ENCODE peak calls at places on chromosomes 13 and 19, in four cellular contexts. M, H, F and X are unnamed samples.

GRCh38 chr13:85441364-85441763 is 357.9 kb downstream of the SLITRK6 start:
- DNase-seq in M (no peak), H (no peak), F (no peak), X (no peak)

GRCh38 chr19:43651758-43652545 is 12.3 kb upstream of the CADM4 start:
- DNase-seq in M (peak; percentile 75), H (peak; percentile 66), F (no peak), X (peak; percentile 74)

GRCh38 chr13:59112375-59112774 is 1051.4 kb downstream of the DIAPH3 start:
- DNase-seq in M (no peak), H (no peak), F (no peak), X (no peak)

GRCh38 chr13:41352935-41353801 is 42.1 kb downstream of the NAA16 start:
- DNase-seq in M (peak; percentile 35), H (peak; percentile 19), F (peak; percentile 30), X (no peak)

GRCh38 chr13:27607125-27607524 is 13.2 kb downstream of the LNX2 start:
- DNase-seq in M (peak; percentile 50), H (no peak), F (no peak), X (no peak)

GRCh38 chr13:59651479-59651878 is 512.2 kb downstream of the DIAPH3 start:
- DNase-seq in M (no peak), H (no peak), F (no peak), X (no peak)

GRCh38 chr13:71525004-71525403 is 342.0 kb downstream of the DACH1 start:
- DNase-seq in M (no peak), H (no peak), F (no peak), X (no peak)

GRCh38 chr13:58950911-58951310 is 1212.8 kb downstream of the DIAPH3 start:
- DNase-seq in M (no peak), H (no peak), F (no peak), X (no peak)

GRCh38 chr13:103022328-103022727 is 43.9 kb downstream of the SLC10A2 start:
- DNase-seq in M (no peak), H (no peak), F (no peak), X (no peak)

GRCh38 chr13:99796175-99796819 is 175.3 kb downstream of the ZIC5 start:
- DNase-seq in M (peak; percentile 29), H (peak; percentile 39), F (no peak), X (peak; percentile 72)

GRCh38 chr19:43624933-43625332 is 5.5 kb upstream of the ZNF428 start:
- DNase-seq in M (no peak), H (peak; percentile 88), F (no peak), X (peak; percentile 98)

GRCh38 chr13:95641961-95642621 is 2.4 kb downstream of the DZIP1 start:
- DNase-seq in M (peak; percentile 44), H (no peak), F (no peak), X (peak; percentile 77)

GRCh38 chr19:14198384-14199376 is 7.3 kb downstream of the ADGRL1 start:
- DNase-seq in M (peak; percentile 13), H (no peak), F (no peak), X (peak; percentile 33)

GRCh38 chr19:23345838-23346237 is 49.4 kb downstream of the ZNF91 start:
- DNase-seq in M (no peak), H (peak; percentile 9), F (no peak), X (peak; percentile 65)

GRCh38 chr13:101473458-101473857 is 21.0 kb downstream of the ITGBL1 start:
- DNase-seq in M (no peak), H (no peak), F (no peak), X (no peak)

GRCh38 chr19:6740589-6741348 is 1.3 kb downstream of the TRIP10 start:
- DNase-seq in M (no peak), H (peak; percentile 54), F (no peak), X (peak; percentile 75)

GRCh38 chr13:70668983-70669382 is 560.7 kb upstream of the KLHL1 start:
- DNase-seq in M (peak; percentile 12), H (no peak), F (no peak), X (no peak)

GRCh38 chr13:50198508-50198907 is 183.3 kb downstream of the KCNRG start:
- DNase-seq in M (no peak), H (no peak), F (no peak), X (no peak)

GRCh38 chr19:30678168-30678567 is 306.0 kb downstream of the ZNF536 start:
- DNase-seq in M (no peak), H (no peak), F (no peak), X (no peak)

GRCh38 chr19:18762125-18763023 is 28.7 kb downstream of the COMP start:
- DNase-seq in M (peak; percentile 63), H (no peak), F (no peak), X (peak; percentile 38)

GRCh38 chr13:77779461-77780272 is 82.2 kb downstream of the SLAIN1 start:
- DNase-seq in M (peak; percentile 26), H (no peak), F (peak; percentile 24), X (no peak)

GRCh38 chr13:44371421-44371820 is 2.2 kb upstream of the SERP2 start:
- DNase-seq in M (no peak), H (no peak), F (no peak), X (no peak)

GRCh38 chr13:34189946-34190345 is 372.0 kb downstream of the RFC3 start:
- DNase-seq in M (no peak), H (no peak), F (no peak), X (no peak)

GRCh38 chr13:106151056-106151699 is 384.3 kb downstream of the EFNB2 start:
- DNase-seq in M (no peak), H (no peak), F (no peak), X (no peak)

GRCh38 chr19:5113633-5114586 is 145.0 kb downstream of the KDM4B start:
- DNase-seq in M (no peak), H (no peak), F (no peak), X (no peak)

GRCh38 chr13:57136093-57136492 is 4.6 kb upstream of the PRR20A start:
- DNase-seq in M (no peak), H (no peak), F (no peak), X (no peak)

GRCh38 chr13:112849500-112849899 is 119.5 kb upstream of the MCF2L start:
- DNase-seq in M (peak; percentile 26), H (no peak), F (no peak), X (no peak)

GRCh38 chr19:57103573-57104277 is 16.1 kb upstream of the USP29 start:
- DNase-seq in M (peak; percentile 47), H (peak; percentile 54), F (peak; percentile 15), X (peak; percentile 63)

GRCh38 chr19:4345656-4346383 is 2.5 kb downstream of the MPND start:
- DNase-seq in M (no peak), H (no peak), F (no peak), X (no peak)

GRCh38 chr13:85241045-85241444 is 558.2 kb downstream of the SLITRK6 start:
- DNase-seq in M (no peak), H (no peak), F (no peak), X (no peak)

GRCh38 chr19:34480971-34481821 is at the start of gene WTIP:
- DNase-seq in M (peak; percentile 62), H (no peak), F (no peak), X (peak; percentile 87)

GRCh38 chr13:52848455-52849190 is at the start of gene PCDH8:
- DNase-seq in M (no peak), H (no peak), F (no peak), X (peak; percentile 93)

DNA sequence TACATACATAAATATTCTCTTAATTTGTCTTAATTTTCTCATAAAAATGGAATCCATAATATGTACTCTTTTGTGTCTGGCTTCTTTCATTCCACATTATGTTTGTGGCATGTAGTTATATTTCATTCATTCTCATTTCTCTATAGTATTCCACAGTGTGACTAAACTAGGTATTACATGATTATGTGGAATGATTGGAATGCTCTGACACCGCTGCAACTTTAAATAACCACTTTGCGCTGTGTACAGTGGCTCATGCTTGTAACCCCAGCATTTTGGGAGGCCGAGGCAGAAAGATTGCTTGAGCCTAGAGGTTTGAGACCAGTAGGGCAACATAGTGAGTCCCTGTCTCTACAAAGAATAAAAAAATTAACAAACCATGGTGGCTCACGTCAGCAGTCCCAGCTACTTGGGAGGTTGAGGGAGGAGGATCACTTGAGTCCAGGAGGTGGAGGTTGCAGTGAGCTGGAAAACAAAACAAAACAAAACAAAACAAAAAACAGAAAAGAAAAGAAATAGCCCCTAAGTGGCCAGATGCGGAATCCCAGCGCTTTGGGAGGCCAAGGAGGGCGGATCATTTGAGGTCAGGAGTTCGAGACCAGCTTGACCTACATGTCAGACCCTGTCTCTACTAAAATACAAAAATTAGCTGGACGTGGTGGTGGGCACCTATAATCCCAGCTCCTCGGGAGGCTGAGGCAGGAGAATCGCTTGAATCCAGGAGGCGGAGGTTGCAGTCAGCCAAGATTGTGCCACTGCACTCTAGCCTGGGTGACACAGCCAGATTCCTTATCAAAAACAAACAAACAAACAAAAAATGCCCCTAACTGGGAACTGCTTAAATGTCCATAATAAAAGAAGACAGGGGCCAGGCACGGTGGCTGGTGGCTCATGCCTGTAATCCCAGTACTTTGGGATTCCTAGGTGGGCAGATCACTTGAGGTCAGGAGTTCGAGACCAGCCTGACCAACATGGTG is 8.0 kb upstream of the SAE1 start:
- DNase-seq in M (peak; percentile 58), H (no peak), F (no peak), X (no peak)
- TF ChIP-seq CREM in M (no peak), H (no peak), F (no peak), X (no peak)

GRCh38 chr19:28169168-28169862 is 1043.6 kb downstream of the UQCRFS1 start:
- DNase-seq in M (no peak), H (no peak), F (no peak), X (peak; percentile 32)
- TF ChIP-seq CREM in M (no peak), H (no peak), F (no peak), X (no peak)

GRCh38 chr13:110345701-110346100 is 38.6 kb downstream of the COL4A2 start:
- DNase-seq in M (no peak), H (no peak), F (no peak), X (no peak)

GRCh38 chr13:110345266-110345665 is 38.2 kb downstream of the COL4A2 start:
- DNase-seq in M (no peak), H (no peak), F (no peak), X (no peak)

GRCh38 chr13:110347088-110347487 is 40.0 kb downstream of the COL4A2 start:
- DNase-seq in M (no peak), H (no peak), F (no peak), X (no peak)

GRCh38 chr13:110347535-110348308 is 40.6 kb downstream of the COL4A2 start:
- DNase-seq in M (peak; percentile 7), H (no peak), F (no peak), X (no peak)

DNA sequence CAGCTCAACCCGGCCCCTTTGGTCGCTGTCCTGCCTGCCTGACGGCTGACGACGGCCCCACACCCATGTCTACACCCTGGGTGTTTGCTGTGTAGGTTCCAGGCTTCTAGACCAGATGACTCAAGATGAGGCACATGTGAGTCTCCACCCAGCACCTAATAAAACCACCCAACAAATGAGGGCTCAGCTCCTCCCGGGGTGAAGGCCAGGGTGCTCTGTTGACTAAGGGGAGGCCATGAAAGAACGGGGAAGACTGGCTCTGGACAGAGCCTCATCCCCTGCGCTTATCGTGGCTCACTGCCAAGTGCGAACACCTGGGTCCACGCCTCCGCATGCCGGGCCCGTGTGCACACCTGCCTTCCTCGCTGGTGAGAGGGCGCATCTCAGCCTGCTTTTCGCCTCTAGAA is 39.6 kb downstream of the COL4A2 start:
- DNase-seq in M (no peak), H (no peak), F (no peak), X (no peak)
- TF ChIP-seq CREM in M (no peak), H (no peak), F (no peak), X (no peak)

GRCh38 chr19:38429811-38430156 is 3.7 kb upstream of the RYR1 start:
- DNase-seq in M (no peak), H (no peak), F (no peak), X (no peak)

GRCh38 chr19:38430931-38431330 is 2.6 kb upstream of the RYR1 start:
- DNase-seq in M (no peak), H (no peak), F (no peak), X (no peak)

GRCh38 chr19:38434549-38435051 is 1.1 kb downstream of the RYR1 start:
- DNase-seq in M (no peak), H (peak; percentile 71), F (no peak), X (peak; percentile 94)

GRCh38 chr19:38437295-38437694 is 3.8 kb downstream of the RYR1 start:
- DNase-seq in M (no peak), H (no peak), F (no peak), X (no peak)

GRCh38 chr19:38433268-38433733 is at the start of gene RYR1:
- DNase-seq in M (no peak), H (peak; percentile 98), F (no peak), X (peak; percentile 97)
- TF ChIP-seq CREM in M (no peak), H (peak; percentile 39), F (no peak), X (no peak)